ENCODE peak calls at places on chromosomes 1 and 21, in nine cellular contexts. U, E, I, Y, L, P, D, F and A are unnamed samples.

GRCh38 chr1:207097871-207098324 is 6.1 kb upstream of the C4BPA start:
- DNase-seq in U (peak), E (no peak), I (no peak), Y (no peak), L (no peak), P (no peak), D (no peak), F (no peak), A (no peak)

GRCh38 chr1:192879416-192879815 is 70.6 kb downstream of the RGS2 start:
- DNase-seq in U (no peak), E (no peak), I (no peak), Y (peak), L (no peak), P (no peak), D (no peak), F (peak), A (no peak)

GRCh38 chr1:215426101-215426500 is 141.0 kb upstream of the KCTD3 start:
- DNase-seq in U (no peak), E (no peak), I (no peak), Y (no peak), L (no peak), P (no peak), D (no peak), F (no peak), A (no peak)

GRCh38 chr1:55363261-55363660 is 148.1 kb upstream of the USP24 start:
- DNase-seq in U (peak), E (no peak), I (no peak), Y (peak), L (no peak), P (no peak), D (no peak), F (no peak), A (no peak)

GRCh38 chr1:41483960-41484844 is at the start of gene EDN2:
- DNase-seq in U (no peak), E (peak), I (no peak), Y (no peak), L (no peak), P (no peak), D (peak), F (peak), A (peak)

GRCh38 chr1:158179301-158180041 is 1.2 kb upstream of the CD1D start:
- DNase-seq in U (no peak), E (peak), I (no peak), Y (peak), L (no peak), P (no peak), D (no peak), F (peak), A (no peak)

GRCh38 chr1:39919545-39919944 is 17.8 kb upstream of the MYCL start:
- DNase-seq in U (peak), E (peak), I (peak), Y (peak), L (peak), P (peak), D (no peak), F (peak), A (no peak)

GRCh38 chr21:45228171-45228641 is 59.5 kb downstream of the POFUT2 start:
- DNase-seq in U (peak), E (no peak), I (no peak), Y (peak), L (no peak), P (peak), D (no peak), F (peak), A (no peak)

GRCh38 chr21:42161401-42161956 is 57.5 kb upstream of the ABCG1 start:
- DNase-seq in U (no peak), E (no peak), I (no peak), Y (no peak), L (no peak), P (no peak), D (no peak), F (no peak), A (no peak)

GRCh38 chr1:235622933-235623790 is 26.4 kb downstream of the GNG4 start:
- DNase-seq in U (peak), E (peak), I (no peak), Y (no peak), L (no peak), P (no peak), D (no peak), F (no peak), A (no peak)

GRCh38 chr1:29974345-29974744 is 738.0 kb downstream of the PTPRU start:
- DNase-seq in U (peak), E (no peak), I (no peak), Y (peak), L (no peak), P (peak), D (no peak), F (no peak), A (no peak)

GRCh38 chr1:30735668-30736498 is 12.5 kb upstream of the MATN1 start:
- DNase-seq in U (no peak), E (no peak), I (no peak), Y (no peak), L (no peak), P (no peak), D (no peak), F (no peak), A (no peak)

GRCh38 chr1:228222548-228222947 is 14.7 kb downstream of the OBSCN start:
- DNase-seq in U (no peak), E (no peak), I (no peak), Y (no peak), L (no peak), P (no peak), D (no peak), F (no peak), A (no peak)

GRCh38 chr1:23889074-23889473 is 21.0 kb upstream of the FUCA1 start:
- DNase-seq in U (no peak), E (no peak), I (no peak), Y (no peak), L (no peak), P (no peak), D (no peak), F (no peak), A (no peak)

GRCh38 chr21:46116846-46117585 is 19.1 kb downstream of the COL6A2 start:
- DNase-seq in U (peak), E (no peak), I (no peak), Y (no peak), L (no peak), P (no peak), D (peak), F (no peak), A (peak)

GRCh38 chr21:34781508-34781907 is 112.7 kb downstream of the CLIC6 start:
- DNase-seq in U (no peak), E (no peak), I (no peak), Y (no peak), L (no peak), P (no peak), D (no peak), F (no peak), A (no peak)

GRCh38 chr1:5928714-5929400 is 63.4 kb downstream of the NPHP4 start:
- DNase-seq in U (no peak), E (no peak), I (peak), Y (no peak), L (no peak), P (no peak), D (no peak), F (no peak), A (no peak)

GRCh38 chr1:81802601-81803422 is 2.1 kb downstream of the ADGRL2 start:
- DNase-seq in U (no peak), E (peak), I (peak), Y (peak), L (no peak), P (no peak), D (peak), F (peak), A (peak)

GRCh38 chr1:226655251-226656163 is 83.6 kb downstream of the ITPKB start:
- DNase-seq in U (peak), E (no peak), I (no peak), Y (peak), L (no peak), P (no peak), D (no peak), F (no peak), A (no peak)

GRCh38 chr21:42390193-42390592 is 5.7 kb downstream of the TMPRSS3 start:
- DNase-seq in U (no peak), E (no peak), I (no peak), Y (no peak), L (no peak), P (no peak), D (no peak), F (no peak), A (no peak)

GRCh38 chr21:44337941-44338895 is 972 bp downstream of the CFAP410 start:
- DNase-seq in U (peak), E (peak), I (peak), Y (peak), L (peak), P (peak), D (peak), F (peak), A (peak)

GRCh38 chr1:869499-870244 is 54.1 kb upstream of the SAMD11 start:
- DNase-seq in U (peak), E (peak), I (peak), Y (peak), L (peak), P (peak), D (peak), F (peak), A (peak)

GRCh38 chr1:47424336-47424982 is 8.4 kb downstream of the FOXE3 start:
- DNase-seq in U (peak), E (peak), I (no peak), Y (peak), L (no peak), P (peak), D (no peak), F (peak), A (no peak)

GRCh38 chr1:232534552-232535517 is 95.1 kb downstream of the SIPA1L2 start:
- DNase-seq in U (no peak), E (no peak), I (no peak), Y (no peak), L (no peak), P (no peak), D (no peak), F (no peak), A (no peak)

GRCh38 chr1:67615886-67616285 is 69.1 kb upstream of the GADD45A start:
- DNase-seq in U (no peak), E (no peak), I (no peak), Y (no peak), L (no peak), P (no peak), D (no peak), F (no peak), A (no peak)